ENCODE peak calls at places on chromosomes 6 and 20, in six cellular contexts. C is neuronal stem cell, U is H9, G is IMR-90, R is mesendoderm, O is H1. N is an unnamed sample.
A peak's percentile ranks its signal among the peaks of the same experiment; 100 is the strongest.

GRCh38 chr20:48157970-48158369 is 372.7 kb upstream of the SULF2 start:
- DNase-seq in G (no peak), R (no peak), U (no peak), C (no peak), O (no peak), N (no peak)

GRCh38 chr6:142945446-142946180 is 637 bp upstream of the HIVEP2 start:
- DNase-seq in O (peak; percentile 75), R (peak; percentile 85), U (no peak), C (peak; percentile 51), G (no peak), N (no peak)

GRCh38 chr6:157069585-157069984 is 253.7 kb downstream of the TMEM242 start:
- DNase-seq in O (no peak), C (no peak), R (peak; percentile 51), G (no peak), U (no peak), N (no peak)

GRCh38 chr20:13158339-13158738 is 62.7 kb upstream of the ISM1 start:
- DNase-seq in O (no peak), G (no peak), R (no peak), U (no peak), C (no peak), N (no peak)

GRCh38 chr6:115733426-115733825 is 327.3 kb downstream of the FRK start:
- DNase-seq in O (no peak), R (no peak), C (no peak), U (no peak), G (no peak), N (no peak)

GRCh38 chr6:73774311-73774766 is 78.3 kb downstream of the CD109 start:
- DNase-seq in G (peak; percentile 88), U (no peak), R (peak; percentile 43), C (no peak), O (no peak), N (peak; percentile 96)

GRCh38 chr6:151669208-151669560 is 138.3 kb upstream of the ESR1 start:
- DNase-seq in C (no peak), G (no peak), R (no peak), O (no peak), U (no peak), N (no peak)

GRCh38 chr6:39009476-39009875 is 39.1 kb upstream of the GLP1R start:
- DNase-seq in G (no peak), U (no peak), O (no peak), C (no peak), R (no peak), N (no peak)

GRCh38 chr6:44269921-44270525 is at the start of gene TMEM151B:
- DNase-seq in O (peak; percentile 74), R (no peak), U (no peak), G (no peak), C (no peak), N (no peak)

GRCh38 chr6:134115715-134116074 is 63.3 kb upstream of the SLC2A12 start:
- DNase-seq in O (no peak), G (no peak), U (no peak), R (no peak), C (no peak), N (no peak)

GRCh38 chr20:42604998-42605970 is 584.4 kb downstream of the PTPRT start:
- DNase-seq in U (no peak), C (no peak), G (no peak), R (peak; percentile 61), O (no peak), N (no peak)

GRCh38 chr6:49205526-49205925 is 257.5 kb downstream of the MMUT start:
- DNase-seq in G (no peak), C (no peak), R (no peak), U (no peak), O (no peak), N (no peak)

GRCh38 chr6:33616913-33617312 is 4.2 kb upstream of the ITPR3 start:
- DNase-seq in G (no peak), U (no peak), O (no peak), R (no peak), C (no peak), N (no peak)

GRCh38 chr6:79546186-79546585 is 9.0 kb upstream of the LCA5 start:
- DNase-seq in C (no peak), G (peak; percentile 46), R (no peak), O (no peak), U (no peak), N (peak; percentile 63)

GRCh38 chr6:90126178-90126577 is 170.5 kb downstream of the BACH2 start:
- DNase-seq in U (no peak), G (no peak), C (no peak), O (no peak), R (no peak), N (no peak)

GRCh38 chr6:66496659-66497058 is 789.6 kb upstream of the EYS start:
- DNase-seq in C (no peak), U (no peak), R (peak; percentile 73), G (no peak), O (no peak), N (peak; percentile 12)

GRCh38 chr20:16927031-16927430 is 178.9 kb downstream of the OTOR start:
- DNase-seq in U (no peak), R (no peak), O (no peak), C (no peak), G (no peak), N (no peak)

GRCh38 chr6:35562060-35562459 is 49.4 kb upstream of the TULP1 start:
- DNase-seq in U (no peak), G (peak; percentile 26), O (no peak), R (no peak), C (no peak), N (peak; percentile 16)

GRCh38 chr6:12570461-12571030 is 146.0 kb upstream of the PHACTR1 start:
- DNase-seq in O (no peak), R (no peak), U (no peak), G (peak; percentile 59), C (no peak), N (no peak)

GRCh38 chr6:111866857-111867256 is 6.4 kb downstream of the FYN start:
- DNase-seq in U (no peak), C (no peak), G (no peak), O (no peak), R (peak; percentile 51), N (no peak)

GRCh38 chr20:21395666-21396044 is 1.7 kb downstream of the NKX2-4 start:
- DNase-seq in C (no peak), U (peak; percentile 55), O (no peak), R (peak; percentile 46), G (no peak), N (peak; percentile 23)

GRCh38 chr20:44035924-44036323 is 121.3 kb downstream of the TOX2 start:
- DNase-seq in G (no peak), R (no peak), U (no peak), O (peak; percentile 38), C (no peak), N (no peak)

GRCh38 chr6:125986956-125987617 is 747 bp downstream of the TRMT11 start:
- DNase-seq in R (peak; percentile 57), U (no peak), C (no peak), G (peak; percentile 35), O (no peak), N (peak; percentile 45)

GRCh38 chr6:136511397-136511796 is 38.8 kb downstream of the MAP7 start:
- DNase-seq in R (no peak), C (no peak), G (no peak), O (peak; percentile 8), U (no peak), N (no peak)

GRCh38 chr6:125995972-125996580 is 9.7 kb downstream of the TRMT11 start:
- DNase-seq in R (peak; percentile 71), U (peak; percentile 49), C (peak; percentile 61), O (peak; percentile 77), G (peak; percentile 60), N (peak; percentile 68)

GRCh38 chr20:35478804-35479472 is 23.5 kb downstream of the CEP250 start:
- DNase-seq in U (peak; percentile 60), R (peak; percentile 74), O (peak; percentile 54), G (no peak), C (no peak), N (no peak)

GRCh38 chr6:136987526-136987925 is 57.2 kb downstream of the IL20RA start:
- DNase-seq in C (no peak), U (no peak), R (no peak), G (no peak), O (no peak), N (no peak)

GRCh38 chr6:53325785-53326184 is 23.0 kb downstream of the ELOVL5 start:
- DNase-seq in U (no peak), C (no peak), R (no peak), O (no peak), G (no peak), N (no peak)

GRCh38 chr20:49210101-49210749 is 9.0 kb upstream of the DDX27 start:
- DNase-seq in C (no peak), G (no peak), R (peak; percentile 25), U (no peak), O (no peak), N (no peak)

GRCh38 chr6:138987299-138987642 is 782 bp downstream of the REPS1 start:
- DNase-seq in R (peak; percentile 48), C (no peak), O (no peak), U (peak; percentile 43), G (no peak), N (no peak)

GRCh38 chr6:138989098-138989983 is 1.3 kb upstream of the REPS1 start:
- DNase-seq in C (no peak), R (no peak), G (no peak), O (no peak), U (no peak), N (no peak)

GRCh38 chr6:138987643-138988468 is at the start of gene REPS1:
- DNase-seq in R (peak; percentile 96), C (peak; percentile 88), U (peak; percentile 95), O (peak; percentile 98), G (peak; percentile 82), N (peak; percentile 91)

GRCh38 chr6:138988469-138988834 is 399 bp upstream of the REPS1 start:
- DNase-seq in G (peak; percentile 4), U (no peak), C (no peak), R (no peak), O (no peak), N (no peak)

GRCh38 chr6:138986578-138986977 is 1.5 kb downstream of the REPS1 start:
- DNase-seq in O (no peak), R (no peak), G (peak; percentile 60), C (no peak), U (no peak), N (peak; percentile 54)
- H3K4ac ChIP-seq in O (no peak overlapping the region), R (no peak overlapping the region), G (no peak overlapping the region), C (no peak overlapping the region), U (no peak overlapping the region), N (no peak overlapping the region)

GRCh38 chr6:118589186-118589585 is 41.1 kb downstream of the PLN start:
- DNase-seq in U (no peak), C (no peak), O (no peak), R (no peak), G (peak; percentile 7), N (no peak)
- H2BK15ac ChIP-seq in U (no peak overlapping the region), C (no peak overlapping the region), O (no peak overlapping the region), R (no peak overlapping the region), G (no peak overlapping the region), N (no peak overlapping the region)

GRCh38 chr6:168681748-168682147 is 240.8 kb downstream of the SMOC2 start:
- DNase-seq in R (no peak), G (no peak), O (no peak), U (no peak), C (no peak), N (no peak)
- H3K4ac ChIP-seq in R (no peak overlapping the region), G (no peak overlapping the region), O (no peak overlapping the region), U (no peak overlapping the region), C (no peak overlapping the region), N (no peak overlapping the region)

DNA sequence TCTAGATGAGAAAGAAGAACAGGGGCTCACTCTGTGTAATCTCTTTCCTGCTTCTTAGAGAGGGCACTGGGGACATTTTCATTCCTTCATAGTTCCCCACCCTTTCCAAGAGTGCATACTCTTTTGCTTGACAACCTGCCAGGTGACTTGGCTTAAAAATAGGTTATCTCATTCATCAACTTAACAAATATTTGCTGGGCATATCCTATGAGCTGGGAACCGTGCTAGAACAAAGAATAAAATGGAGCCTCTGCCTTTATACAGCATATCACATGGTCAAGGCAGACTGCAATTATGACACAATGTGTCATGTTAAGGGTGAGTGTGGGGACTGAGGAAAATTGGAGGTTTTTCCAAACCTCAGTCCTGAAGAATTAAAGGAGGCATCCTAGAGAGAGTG is 209.8 kb upstream of the FOXA2 start:
- DNase-seq in R (no peak), G (no peak), O (no peak), U (no peak), C (no peak), N (no peak)
- H2BK15ac ChIP-seq in R (no peak overlapping the region), G (peak overlapping the region; percentile 96), O (no peak overlapping the region), U (no peak overlapping the region), C (no peak overlapping the region), N (no peak overlapping the region)

N was measured in mesenchymal stem cell.